ENCODE peak calls at places on chromosomes 5 and 9, in four cellular contexts. Q is GM12878, E is K562, A is HepG2. C is an unnamed sample.

GRCh38 chr9:109010676-109011655 is 2.3 kb downstream of the CTNNAL1 start:
- DNase-seq in Q (no peak), E (peak), A (peak), C (no peak)

GRCh38 chr5:122858451-122858850 is 13.0 kb downstream of the SNX24 start:
- DNase-seq in Q (no peak), E (no peak), A (no peak), C (no peak)

GRCh38 chr9:22053178-22053577 is 44.1 kb upstream of the CDKN2B start:
- DNase-seq in Q (no peak), E (no peak), A (no peak), C (no peak)

GRCh38 chr5:140176028-140176382 is 1.0 kb downstream of the CYSTM1 start:
- DNase-seq in Q (no peak), E (no peak), A (no peak), C (no peak)

GRCh38 chr9:124574534-124574933 is 67.3 kb upstream of the NR5A1 start:
- DNase-seq in Q (no peak), E (no peak), A (no peak), C (no peak)

GRCh38 chr5:151345808-151346478 is 1.4 kb downstream of the SLC36A2 start:
- DNase-seq in Q (no peak), E (no peak), A (no peak), C (no peak)

GRCh38 chr9:120259100-120259499 is 320.9 kb downstream of the CDK5RAP2 start:
- DNase-seq in Q (no peak), E (no peak), A (no peak), C (no peak)

GRCh38 chr5:36820900-36821299 is 55.7 kb upstream of the NIPBL start:
- DNase-seq in Q (no peak), E (no peak), A (no peak), C (no peak)

GRCh38 chr9:2809692-2810423 is 34.0 kb downstream of the PUM3 start:
- DNase-seq in Q (no peak), E (no peak), A (peak), C (no peak)

GRCh38 chr5:21810737-21811316 is 1042.3 kb downstream of the CDH12 start:
- DNase-seq in Q (no peak), E (no peak), A (peak), C (no peak)

GRCh38 chr5:179370490-179371122 is 25.3 kb upstream of the ADAMTS2 start:
- DNase-seq in Q (no peak), E (no peak), A (no peak), C (no peak)

GRCh38 chr5:75690669-75691068 is 26.6 kb downstream of the POC5 start:
- DNase-seq in Q (no peak), E (no peak), A (no peak), C (no peak)

GRCh38 chr5:39648539-39649200 is 223.9 kb upstream of the DAB2 start:
- DNase-seq in Q (no peak), E (no peak), A (no peak), C (no peak)

GRCh38 chr5:58998539-58998938 is 415.7 kb downstream of the RAB3C start:
- DNase-seq in Q (no peak), E (no peak), A (no peak), C (no peak)

GRCh38 chr9:128689293-128689770 is 310 bp downstream of the SET start:
- DNase-seq in Q (no peak), E (no peak), A (no peak), C (peak)

DNA sequence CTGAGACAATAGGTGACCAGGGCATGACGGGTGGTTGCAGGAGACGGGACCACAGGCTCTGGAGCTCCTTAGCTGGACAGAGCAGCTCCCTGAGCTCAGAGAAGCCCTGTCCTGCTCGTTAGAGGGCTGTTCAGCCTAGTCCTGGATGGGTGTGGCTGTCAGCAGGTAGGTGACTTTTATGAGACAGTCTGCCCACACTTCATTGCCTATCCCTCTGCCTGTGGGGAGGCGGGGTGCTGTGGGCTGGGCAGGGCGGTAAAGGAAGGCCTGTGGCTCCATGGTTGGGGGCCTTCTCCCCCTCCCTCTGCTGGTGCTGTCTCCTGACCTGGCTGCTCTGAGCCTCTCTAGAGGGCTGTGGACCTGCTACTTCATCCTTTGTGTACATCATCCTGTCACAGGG is 134.6 kb downstream of the RXRA start:
- DNase-seq in Q (no peak), E (no peak), A (no peak), C (no peak)
- TF ChIP-seq TCF7 in Q (no peak), E (no peak), A (no peak), C (no peak)

GRCh38 chr9:5375790-5376477 is 36.3 kb upstream of the RLN1 start:
- DNase-seq in Q (no peak), E (no peak), A (no peak), C (no peak)
- TF ChIP-seq TCF7 in Q (no peak), E (no peak), A (no peak), C (no peak)

DNA sequence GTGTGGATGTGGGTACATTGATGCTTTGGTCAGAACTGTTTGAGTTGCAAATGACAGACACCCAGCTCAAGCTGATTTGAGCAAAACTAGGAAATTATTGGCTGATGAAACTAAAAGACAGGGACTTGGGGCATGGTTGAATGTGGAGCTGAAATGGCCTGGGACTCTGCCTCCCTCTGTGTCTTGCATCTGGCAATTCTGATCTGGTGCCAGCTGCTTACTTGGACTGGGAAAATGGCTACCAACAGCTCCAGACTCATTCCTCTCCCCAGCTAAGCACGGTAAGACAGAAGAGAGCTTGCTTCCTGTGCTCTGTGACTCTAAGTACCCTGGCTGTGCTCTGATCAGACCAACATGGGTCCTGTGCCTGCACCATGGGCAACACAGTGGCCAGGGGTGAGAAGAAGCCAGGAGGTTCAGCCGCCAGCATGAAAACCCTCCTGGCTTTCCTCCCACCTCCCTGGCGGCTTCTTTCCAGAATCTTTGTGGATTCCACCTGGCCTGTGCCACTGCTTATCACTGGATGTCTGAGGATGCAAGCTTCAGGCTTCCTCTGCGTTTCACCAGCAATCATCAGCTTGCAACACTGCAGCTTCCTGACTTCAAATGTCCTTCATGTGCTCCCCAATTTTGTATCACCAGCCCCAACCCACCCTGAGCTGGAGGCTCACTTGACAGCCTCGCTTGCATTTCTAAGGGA is 44.1 kb downstream of the C5orf15 start:
- DNase-seq in Q (no peak), E (no peak), A (no peak), C (no peak)
- TF ChIP-seq TCF7 in Q (no peak), E (no peak), A (no peak), C (no peak)

GRCh38 chr5:137714494-137714893 is 21.4 kb downstream of the KLHL3 start:
- DNase-seq in Q (no peak), E (no peak), A (no peak), C (no peak)

GRCh38 chr5:137714931-137715330 is 21.0 kb downstream of the KLHL3 start:
- DNase-seq in Q (no peak), E (no peak), A (no peak), C (no peak)

GRCh38 chr5:137724251-137724650 is 11.6 kb downstream of the KLHL3 start:
- DNase-seq in Q (no peak), E (no peak), A (no peak), C (no peak)

DNA sequence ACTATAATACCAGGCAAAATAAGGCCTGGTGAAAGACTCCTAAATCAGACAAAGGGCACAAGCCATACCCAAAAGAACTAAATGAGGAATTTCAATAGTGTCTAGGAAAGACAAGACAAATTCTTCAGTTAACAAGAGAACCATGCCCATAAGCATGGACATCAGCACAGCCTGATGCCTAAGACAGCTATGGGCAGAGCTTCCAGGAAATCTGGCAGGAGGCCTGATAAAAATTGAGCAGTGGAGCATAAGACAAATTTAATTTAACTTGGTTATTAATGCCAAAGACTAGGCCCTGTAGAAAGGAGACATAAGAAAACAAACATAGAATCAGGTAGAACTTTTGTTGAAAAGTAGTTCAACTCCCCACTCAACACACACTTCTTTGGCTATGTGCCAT is 17.3 kb downstream of the KLHL3 start:
- DNase-seq in Q (no peak), E (no peak), A (no peak), C (no peak)
- TF ChIP-seq TCF7 in Q (no peak), E (no peak), A (no peak), C (no peak)

GRCh38 chr5:128905225-128906110 is 59.8 kb upstream of the SLC27A6 start:
- DNase-seq in Q (no peak), E (peak), A (peak), C (no peak)
- TF ChIP-seq TCF7 in Q (no peak), E (no peak), A (no peak), C (no peak)